ENCODE peak calls at places on chromosomes 2 and 18, in eight cellular contexts. S is fibroblast of the aortic adventitia; A is CD4-positive, alpha-beta memory T cell; C is right cardiac atrium; T is OCI-LY7; P is mesendoderm; W is endodermal cell; Q is HCT116. J is an unnamed sample.

GRCh38 chr18:38483326-38483725 is 917.7 kb upstream of the CELF4 start:
- DNase-seq in A (no peak), C (no peak), Q (no peak), P (no peak), S (no peak), T (no peak), W (no peak), J (no peak)

GRCh38 chr2:235964787-235965390 is 203.3 kb downstream of the GBX2 start:
- DNase-seq in P (no peak), W (no peak), S (no peak), T (no peak), Q (no peak), C (no peak), A (no peak), J (no peak)

GRCh38 chr2:70889716-70890037 is 46.0 kb upstream of the ATP6V1B1 start:
- DNase-seq in Q (no peak), T (no peak), C (no peak), S (no peak), A (no peak), W (no peak), P (no peak), J (no peak)

GRCh38 chr2:179455824-179456223 is 191.2 kb upstream of the SESTD1 start:
- DNase-seq in W (no peak), S (no peak), C (no peak), P (no peak), Q (no peak), A (no peak), T (no peak), J (no peak)

GRCh38 chr18:30970201-30970816 is 72.2 kb downstream of the DSC3 start:
- DNase-seq in W (no peak), C (no peak), S (peak), P (peak), A (no peak), Q (peak), T (peak), J (peak)

GRCh38 chr2:44268259-44268649 is 7.0 kb upstream of the SLC3A1 start:
- DNase-seq in W (no peak), C (no peak), T (no peak), Q (no peak), S (peak), A (no peak), P (peak), J (no peak)

GRCh38 chr2:238895901-238896600 is 48.2 kb downstream of the TWIST2 start:
- DNase-seq in W (peak), C (peak), P (peak), S (peak), T (no peak), A (no peak), Q (no peak), J (no peak)

GRCh38 chr2:29009711-29010677 is 28.9 kb downstream of the TOGARAM2 start:
- DNase-seq in T (no peak), P (no peak), W (no peak), S (no peak), Q (no peak), A (peak), C (no peak), J (peak)

GRCh38 chr2:51510298-51510697 is 478.4 kb upstream of the NRXN1 start:
- DNase-seq in T (no peak), P (no peak), Q (no peak), S (no peak), A (no peak), C (no peak), W (no peak), J (no peak)

GRCh38 chr2:14492920-14493503 is 139.5 kb upstream of the LRATD1 start:
- DNase-seq in T (no peak), C (no peak), P (peak), Q (no peak), S (peak), A (no peak), W (no peak), J (no peak)

GRCh38 chr2:156116113-156116512 is 216.4 kb downstream of the NR4A2 start:
- DNase-seq in P (no peak), T (no peak), W (no peak), A (no peak), S (peak), Q (no peak), C (no peak), J (no peak)

GRCh38 chr2:149586063-149586462 is 1.5 kb downstream of the MMADHC start:
- DNase-seq in P (peak), C (no peak), A (no peak), W (no peak), T (peak), S (no peak), Q (no peak), J (no peak)

GRCh38 chr2:136146564-136146963 is 28.6 kb upstream of the CXCR4 start:
- DNase-seq in S (no peak), P (no peak), A (no peak), Q (no peak), W (no peak), T (no peak), C (no peak), J (no peak)

GRCh38 chr2:57877811-57878572 is 168.6 kb upstream of the VRK2 start:
- DNase-seq in T (no peak), P (no peak), W (no peak), C (no peak), S (no peak), Q (no peak), A (no peak), J (no peak)

GRCh38 chr2:238727585-238728321 is 120.1 kb upstream of the TWIST2 start:
- DNase-seq in T (no peak), P (no peak), A (no peak), S (peak), Q (no peak), W (no peak), C (peak), J (no peak)

GRCh38 chr18:50161806-50162205 is 33.1 kb downstream of the MYO5B start:
- DNase-seq in S (peak), Q (no peak), C (no peak), A (no peak), W (no peak), P (peak), T (no peak), J (no peak)

GRCh38 chr2:26581991-26582842 is 58.9 kb downstream of the CIB4 start:
- DNase-seq in T (no peak), C (no peak), A (no peak), W (peak), S (no peak), Q (no peak), P (no peak), J (no peak)

GRCh38 chr2:175010848-175011254 is 5.7 kb upstream of the CHN1 start:
- DNase-seq in S (no peak), C (no peak), A (no peak), P (no peak), Q (no peak), T (no peak), W (no peak), J (no peak)

GRCh38 chr2:222709191-222709891 is 37.9 kb downstream of the MOGAT1 start:
- DNase-seq in P (peak), W (peak), T (peak), S (peak), C (peak), A (no peak), Q (peak), J (no peak)

GRCh38 chr2:230706053-230706498 is 6.6 kb upstream of the CAB39 start:
- DNase-seq in T (no peak), W (peak), P (no peak), S (no peak), C (no peak), Q (no peak), A (no peak), J (no peak)

GRCh38 chr18:14174706-14175085 is 42.5 kb upstream of the ZNF519 start:
- DNase-seq in P (no peak), A (no peak), T (peak), W (no peak), Q (no peak), C (no peak), S (no peak), J (peak)

GRCh38 chr2:235381261-235381912 is 112.5 kb upstream of the AGAP1 start:
- DNase-seq in C (no peak), T (no peak), P (no peak), S (no peak), A (no peak), Q (no peak), W (no peak), J (no peak)

GRCh38 chr2:237517990-237518389 is 30.9 kb downstream of the MLPH start:
- DNase-seq in S (no peak), W (no peak), A (no peak), P (no peak), C (no peak), Q (no peak), T (no peak), J (no peak)

DNA sequence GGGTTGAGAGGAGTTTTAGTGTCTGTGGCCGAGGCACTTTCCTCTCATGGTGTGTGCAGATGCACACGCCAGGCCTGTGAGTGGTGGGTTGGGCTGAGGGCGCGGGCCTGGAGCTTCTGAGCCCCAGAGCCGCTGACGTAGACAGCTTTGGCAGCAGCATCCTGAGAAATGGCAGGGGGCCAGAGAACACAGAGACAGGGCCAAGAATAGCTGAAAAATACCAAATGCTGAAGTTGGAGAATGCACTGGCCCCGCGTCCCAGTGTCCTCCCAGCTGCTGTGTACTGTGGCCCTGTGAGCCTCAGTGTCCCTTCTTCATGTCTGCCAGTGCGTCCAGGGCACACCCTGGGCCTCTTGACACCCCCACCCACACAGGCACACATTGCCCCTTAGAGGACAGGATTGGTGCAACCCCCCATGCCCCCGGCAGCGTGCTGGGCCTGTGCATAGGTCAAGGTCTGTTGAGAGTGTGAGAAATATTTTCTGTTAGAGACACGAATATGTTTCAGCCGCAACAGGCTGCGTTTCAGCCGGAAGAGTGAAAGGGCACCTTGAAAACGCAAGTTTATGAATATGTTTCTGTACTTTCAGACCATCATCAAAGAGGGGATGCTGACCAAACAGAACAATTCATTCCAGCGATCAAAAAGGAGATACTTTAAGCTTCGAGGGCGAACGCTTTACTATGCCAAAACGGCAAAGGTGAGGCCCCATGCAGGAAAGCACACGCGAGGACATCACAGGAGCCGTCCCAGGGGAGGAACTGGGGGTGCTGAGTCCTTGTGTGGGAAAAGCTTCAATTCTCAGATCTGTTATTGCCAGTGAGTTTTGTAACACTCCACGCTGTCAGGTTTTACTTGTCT is 33.6 kb downstream of the DGKD start:
- DNase-seq in P (no peak), Q (no peak), S (peak), A (no peak), W (no peak), C (peak), T (no peak), J (no peak)
- H3K4me3 ChIP-seq in P (no peak), Q (no peak), S (peak), A (no peak), W (no peak), C (no peak), T (no peak), J (no peak)

DNA sequence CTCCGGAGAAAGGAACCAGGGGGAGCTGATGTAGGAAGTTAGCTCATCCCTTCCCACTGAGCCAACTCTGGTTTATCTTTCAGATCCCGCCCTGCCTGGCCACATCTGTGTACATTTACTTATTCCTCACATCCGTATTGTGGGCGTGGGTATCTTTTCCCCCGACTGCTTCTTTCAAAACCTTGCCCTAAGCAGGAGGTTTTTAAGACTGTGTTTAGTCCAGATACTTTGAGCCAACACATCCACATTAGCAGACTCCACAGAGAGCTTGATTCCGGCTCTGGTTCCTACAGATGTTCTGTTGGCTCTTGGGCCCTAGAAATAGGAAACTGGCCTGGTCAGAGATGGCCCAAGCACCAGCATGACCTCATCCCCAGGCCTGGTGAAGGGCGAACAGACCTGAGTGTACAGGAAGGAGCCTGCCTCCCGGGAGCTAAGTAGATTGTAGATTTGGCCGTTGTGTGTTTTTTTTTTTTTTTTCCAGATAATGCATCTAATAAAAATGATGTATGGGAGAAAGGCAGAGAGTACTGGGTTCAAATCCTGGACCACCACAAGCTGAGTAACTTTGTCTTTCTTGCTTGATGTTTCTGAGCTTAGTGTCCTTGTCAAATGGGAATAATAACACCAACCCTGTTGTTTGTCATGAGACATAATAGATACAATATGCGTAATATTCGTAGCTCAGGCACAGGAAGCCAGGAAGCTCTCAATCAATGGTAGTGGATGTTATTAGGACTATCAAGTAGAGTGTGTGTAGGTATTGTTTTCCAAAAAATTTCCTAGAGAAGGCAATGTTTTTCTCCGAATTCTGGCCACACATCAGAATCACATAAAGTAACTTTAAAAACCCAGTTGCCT is 92.3 kb downstream of the PRKCE start:
- DNase-seq in A (no peak), S (peak), C (peak), P (no peak), T (no peak), W (no peak), Q (no peak), J (no peak)
- H3K4me3 ChIP-seq in A (no peak), S (no peak), C (no peak), P (no peak), T (no peak), W (no peak), Q (no peak), J (no peak)

DNA sequence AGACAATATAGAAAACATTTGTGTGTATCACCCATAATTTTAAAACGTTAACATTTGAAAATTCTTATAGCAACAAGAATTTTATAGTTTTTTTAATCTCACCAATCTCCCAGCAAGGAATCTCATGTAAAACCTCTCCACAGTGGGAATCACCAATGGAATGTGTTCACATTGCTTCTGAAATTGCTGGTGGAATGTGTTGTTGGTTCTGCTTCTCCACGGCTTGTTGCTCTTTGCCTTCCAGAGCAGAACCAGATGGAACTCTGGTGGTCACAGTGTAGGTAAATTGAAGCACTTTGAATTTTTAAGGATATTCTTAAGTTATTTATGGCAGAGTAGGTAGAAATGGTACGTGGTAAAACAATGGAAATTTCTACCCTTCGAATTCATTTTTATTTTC is 35.1 kb downstream of the DCAF17 start:
- DNase-seq in T (no peak), C (no peak), S (no peak), P (peak), W (no peak), A (no peak), Q (no peak), J (no peak)
- H3K4me3 ChIP-seq in T (no peak), C (no peak), S (no peak), P (no peak), W (no peak), A (no peak), Q (no peak), J (no peak)

DNA sequence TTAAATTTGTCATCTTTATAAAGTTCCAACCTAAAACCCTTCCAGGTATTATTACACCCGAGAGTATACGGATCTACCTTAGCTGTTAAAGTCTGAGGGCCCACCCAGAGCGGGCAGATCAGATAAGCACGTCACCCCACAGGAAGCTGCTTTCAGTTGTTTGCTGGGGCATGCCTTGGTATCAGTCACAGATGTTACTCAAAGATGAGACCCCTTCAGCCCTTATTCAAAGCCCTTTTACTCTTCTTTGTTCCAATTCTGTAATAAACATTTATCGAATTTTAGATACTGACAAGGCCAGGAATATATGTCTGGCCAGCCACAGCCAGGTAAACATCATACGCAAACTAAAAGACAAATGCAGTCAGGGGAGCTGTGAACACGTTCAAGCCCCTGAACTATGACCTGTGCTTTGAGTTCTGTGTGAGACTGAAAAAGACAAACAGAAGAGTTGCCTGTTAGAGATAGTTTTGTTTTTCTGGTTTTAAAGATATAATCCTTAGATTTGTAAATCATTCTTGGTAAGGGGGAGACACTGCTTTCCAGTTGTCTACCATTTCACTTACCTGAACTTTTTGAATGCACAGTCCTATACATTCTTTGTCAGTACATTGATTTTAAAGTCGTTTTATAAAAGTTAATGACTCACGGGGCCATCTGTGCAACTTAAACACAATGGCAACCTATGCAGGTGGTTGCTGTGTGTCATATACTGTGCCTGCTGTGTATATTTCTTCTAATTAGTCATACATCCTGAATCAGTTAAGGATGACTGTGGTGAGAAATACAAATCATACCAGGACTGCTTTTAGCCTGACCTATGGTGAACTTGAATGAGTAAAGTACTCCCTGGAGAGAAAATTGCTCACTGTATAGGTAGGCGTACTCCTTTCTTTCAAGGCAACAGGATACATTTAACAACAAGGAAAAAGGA is 100.5 kb upstream of the ITPRID2 start:
- DNase-seq in A (no peak), Q (peak), W (no peak), P (peak), S (peak), C (no peak), T (no peak), J (peak)
- H3K4me3 ChIP-seq in A (no peak), Q (peak), W (no peak), P (no peak), S (no peak), C (no peak), T (no peak), J (peak)

GRCh38 chr2:47785986-47786385 is 3.0 kb downstream of the MSH6 start:
- DNase-seq in C (no peak), S (no peak), P (no peak), A (no peak), Q (no peak), T (no peak), W (no peak), J (no peak)
- H3K4me3 ChIP-seq in C (no peak), S (no peak), P (no peak), A (no peak), Q (no peak), T (peak), W (peak), J (no peak)

GRCh38 chr2:30448308-30448707 is 1.3 kb downstream of the LCLAT1 start:
- DNase-seq in C (no peak), T (no peak), P (no peak), S (no peak), A (no peak), W (no peak), Q (no peak), J (no peak)
- H3K4me3 ChIP-seq in C (no peak), T (peak), P (no peak), S (peak), A (no peak), W (peak), Q (peak), J (peak)

GRCh38 chr18:47247833-47248609 is 3.4 kb downstream of the SKOR2 start:
- DNase-seq in Q (no peak), W (peak), S (no peak), T (no peak), A (no peak), C (no peak), P (no peak), J (no peak)
- H3K4me3 ChIP-seq in Q (no peak), W (no peak), S (no peak), T (no peak), A (no peak), C (no peak), P (no peak), J (no peak)

J was measured in Jurkat, Clone E6-1.